ENCODE peak calls at places on chromosomes 4 and X, in ten cellular contexts. E is pancreas; Z is PC-3; N is SJSA1; H is lower lobe of right lung; F is small intestine; V is HCT116; I is endodermal cell; X is CD8-positive, alpha-beta T cell; U is H9. D is an unnamed sample.

GRCh38 chr4:3399277-3400194 is 42.2 kb upstream of the HGFAC start:
- DNase-seq in Z (peak; percentile 31), H (no peak), N (peak; percentile 67), F (no peak), U (no peak), X (no peak), I (no peak), E (no peak), V (peak; percentile 18), D (no peak)

GRCh38 chr4:121277194-121278105 is 103.4 kb downstream of the QRFPR start:
- DNase-seq in H (no peak), Z (peak; percentile 47), U (peak; percentile 57), V (peak; percentile 42), N (no peak), F (no peak), E (no peak), X (no peak), I (peak; percentile 76), D (no peak)

GRCh38 chrX:78514852-78515251 is 144.3 kb downstream of the RTL3 start:
- DNase-seq in H (no peak), Z (peak; percentile 63), X (no peak), E (no peak), N (no peak), I (peak; percentile 84), F (no peak), U (peak; percentile 76), V (no peak), D (no peak)

GRCh38 chr4:186831574-186831973 is 107.9 kb upstream of the FAT1 start:
- DNase-seq in F (no peak), I (no peak), X (no peak), U (no peak), Z (peak; percentile 23), H (no peak), N (no peak), V (peak; percentile 57), E (no peak), D (no peak)

GRCh38 chr4:186770446-186771175 is 47.0 kb upstream of the FAT1 start:
- DNase-seq in E (no peak), H (no peak), I (no peak), F (no peak), Z (peak; percentile 20), V (no peak), X (no peak), U (no peak), N (peak; percentile 74), D (no peak)

GRCh38 chrX:134484039-134484438 is 24.1 kb downstream of the HPRT1 start:
- DNase-seq in Z (peak; percentile 81), X (no peak), U (no peak), I (no peak), N (peak; percentile 65), V (peak; percentile 36), H (no peak), E (no peak), F (peak; percentile 38), D (no peak)

GRCh38 chr4:81470456-81471327 is 1.0 kb downstream of the RASGEF1B start:
- DNase-seq in F (peak; percentile 56), I (peak; percentile 81), Z (peak; percentile 19), N (no peak), V (no peak), H (peak; percentile 80), U (peak; percentile 45), E (peak; percentile 17), X (peak; percentile 41), D (peak; percentile 3)

GRCh38 chrX:70398899-70399298 is 24.2 kb upstream of the GDPD2 start:
- DNase-seq in N (no peak), E (no peak), F (peak; percentile 14), I (no peak), Z (no peak), H (no peak), U (no peak), X (no peak), V (no peak), D (no peak)

GRCh38 chrX:131621650-131622049 is 77.8 kb downstream of the OR13H1 start:
- DNase-seq in X (no peak), I (no peak), H (no peak), U (no peak), N (no peak), F (no peak), E (no peak), V (no peak), Z (peak; percentile 11), D (no peak)

GRCh38 chrX:72644946-72645345 is 69.2 kb downstream of the PHKA1 start:
- DNase-seq in N (no peak), E (no peak), I (no peak), U (no peak), F (no peak), X (no peak), V (no peak), H (no peak), Z (no peak), D (no peak)

GRCh38 chr4:38503689-38504395 is 160.2 kb upstream of the KLF3 start:
- DNase-seq in N (no peak), Z (no peak), I (no peak), H (no peak), F (no peak), E (no peak), X (no peak), V (no peak), U (no peak), D (no peak)

GRCh38 chr4:151866266-151866918 is 105.6 kb upstream of the GATB start:
- DNase-seq in U (no peak), Z (no peak), I (no peak), H (no peak), V (no peak), F (no peak), X (no peak), N (no peak), E (no peak), D (no peak)

GRCh38 chr4:36207367-36207766 is 36.9 kb downstream of the ARAP2 start:
- DNase-seq in V (no peak), E (no peak), N (no peak), I (no peak), X (no peak), U (no peak), H (no peak), Z (no peak), F (no peak), D (no peak)

GRCh38 chr4:147820975-147821374 is 89.1 kb downstream of the ARHGAP10 start:
- DNase-seq in F (no peak), X (no peak), N (no peak), H (no peak), Z (no peak), U (no peak), E (no peak), I (no peak), V (no peak), D (no peak)

GRCh38 chrX:136121788-136122187 is 25.5 kb upstream of the FHL1 start:
- DNase-seq in I (no peak), F (no peak), H (no peak), U (no peak), N (no peak), X (no peak), Z (peak; percentile 41), V (no peak), E (no peak), D (no peak)

GRCh38 chr4:101556845-101557244 is 209.5 kb upstream of the PPP3CA start:
- DNase-seq in V (no peak), Z (no peak), F (no peak), N (no peak), E (no peak), H (no peak), I (no peak), U (no peak), X (no peak), D (no peak)

GRCh38 chr4:53861856-53862610 is 202.4 kb downstream of the CHIC2 start:
- DNase-seq in I (no peak), U (no peak), N (peak; percentile 14), H (no peak), Z (peak; percentile 73), E (no peak), X (no peak), F (no peak), V (no peak), D (no peak)

GRCh38 chr4:47075241-47075640 is 43.9 kb downstream of the GABRB1 start:
- DNase-seq in X (no peak), Z (peak; percentile 51), N (peak; percentile 6), E (no peak), F (no peak), U (no peak), I (no peak), H (no peak), V (no peak), D (no peak)

GRCh38 chr4:126338572-126338971 is 1023.8 kb downstream of the FAT4 start:
- DNase-seq in Z (no peak), H (no peak), N (no peak), U (no peak), I (no peak), X (no peak), V (no peak), F (no peak), E (no peak), D (no peak)
- H3K27me3 ChIP-seq in Z (no peaks in the 10 kb centered on the region), H (no peaks in the 10 kb centered on the region), N (no peaks in the 10 kb centered on the region), U (no peaks in the 10 kb centered on the region), I (no peaks in the 10 kb centered on the region), X (no peaks in the 10 kb centered on the region), V (no peaks in the 10 kb centered on the region), F (no peaks in the 10 kb centered on the region), E (no peaks in the 10 kb centered on the region), D (no peaks in the 10 kb centered on the region)

DNA sequence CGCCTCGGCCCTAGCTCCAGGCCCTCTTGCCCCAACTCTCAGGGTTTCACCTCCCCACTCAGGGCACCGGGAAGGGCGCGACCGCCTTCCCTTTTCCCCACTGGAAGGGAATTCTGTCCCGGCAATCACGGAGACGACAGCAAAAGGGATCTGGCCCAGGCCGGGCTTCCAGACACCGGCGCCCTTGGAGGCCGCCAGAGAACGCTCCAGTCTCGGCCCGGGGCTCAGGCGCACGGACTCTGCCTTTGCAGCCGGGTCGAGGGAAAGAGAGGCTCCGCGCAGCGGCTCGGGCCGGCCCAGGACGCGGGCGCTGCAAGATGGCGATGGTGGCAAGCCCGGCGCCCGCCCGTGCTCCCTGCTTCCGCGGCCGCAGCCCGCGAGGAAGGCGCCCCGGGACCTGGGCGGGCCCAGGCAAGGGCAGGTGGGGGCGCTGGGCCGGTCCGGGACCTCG is 1.1 kb downstream of the CTBP1 start:
- DNase-seq in E (no peak), Z (no peak), V (no peak), F (no peak), X (no peak), U (peak; percentile 39), H (no peak), N (no peak), I (no peak), D (no peak)
- H3K4me1 ChIP-seq in E (peaks cover 28% of the 10 kb centered on the region), Z (peaks cover 22% of the 10 kb centered on the region), V (peaks cover 16% of the 10 kb centered on the region), F (peaks cover 12% of the 10 kb centered on the region), X (peaks cover 72% of the 10 kb centered on the region), U (no peaks in the 10 kb centered on the region), H (peaks cover 71% of the 10 kb centered on the region), N (peaks cover 17% of the 10 kb centered on the region), I (peaks cover 4% of the 10 kb centered on the region), D (peaks cover 68% of the 10 kb centered on the region)

GRCh38 chr4:29711226-29711625 is 1008.9 kb upstream of the PCDH7 start:
- DNase-seq in Z (peak; percentile 56), E (no peak), F (no peak), V (no peak), X (no peak), U (no peak), I (no peak), N (no peak), H (no peak), D (no peak)
- H3K27me3 ChIP-seq in Z (no peaks in the 10 kb centered on the region), E (no peaks in the 10 kb centered on the region), F (no peaks in the 10 kb centered on the region), V (no peaks in the 10 kb centered on the region), X (no peaks in the 10 kb centered on the region), U (no peaks in the 10 kb centered on the region), I (no peaks in the 10 kb centered on the region), N (no peaks in the 10 kb centered on the region), H (no peaks in the 10 kb centered on the region), D (no peaks in the 10 kb centered on the region)

DNA sequence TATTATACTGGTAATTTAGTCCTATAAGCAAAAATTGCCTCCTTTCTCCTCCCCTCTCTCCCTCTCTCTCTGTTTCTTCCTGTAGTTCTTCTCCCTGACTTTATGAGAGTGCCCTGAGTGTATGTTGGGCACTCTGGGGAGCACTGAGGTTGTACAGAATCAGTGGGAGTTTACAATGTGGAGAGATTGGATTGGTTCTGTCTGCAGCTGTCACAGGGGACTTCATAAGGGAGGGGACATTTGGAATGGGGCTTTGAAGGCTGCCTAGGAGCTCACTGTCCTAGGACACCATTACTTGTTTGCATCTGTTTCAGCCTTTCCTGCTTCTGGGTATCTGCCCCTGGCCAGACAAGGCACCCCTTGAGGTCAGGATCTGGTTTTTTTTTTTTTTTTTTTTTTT is 22.9 kb downstream of the SH3TC1 start:
- DNase-seq in U (no peak), Z (no peak), N (no peak), X (no peak), V (no peak), I (no peak), F (no peak), H (no peak), E (no peak), D (no peak)
- H3K4me1 ChIP-seq in U (peaks cover 4% of the 10 kb centered on the region), Z (no peaks in the 10 kb centered on the region), N (peaks cover 7% of the 10 kb centered on the region), X (peaks cover 44% of the 10 kb centered on the region), V (no peaks in the 10 kb centered on the region), I (peaks cover 13% of the 10 kb centered on the region), F (no peaks in the 10 kb centered on the region), H (peaks cover 16% of the 10 kb centered on the region), E (peaks cover 6% of the 10 kb centered on the region), D (peaks cover 15% of the 10 kb centered on the region)

D was measured in effector memory CD4-positive, alpha-beta T cell.